ENCODE peak calls at places on chromosomes 16 and 17, in six cellular contexts. L, C, H, J, O and Z are unnamed samples.

GRCh38 chr17:72143245-72143644 is 22.4 kb downstream of the SOX9 start:
- DNase-seq in O (no peak), L (no peak), C (no peak), H (no peak), J (no peak), Z (peak; percentile 84)

GRCh38 chr17:77352996-77353395 is 212.2 kb downstream of the SEC14L1 start:
- DNase-seq in J (no peak), H (no peak), L (no peak), O (no peak), C (no peak), Z (no peak)

GRCh38 chr17:78677303-78678219 is 100.4 kb upstream of the DNAH17 start:
- DNase-seq in C (no peak), H (no peak), L (no peak), J (no peak), O (no peak), Z (no peak)

GRCh38 chr17:63193827-63194226 is 227.8 kb downstream of the TANC2 start:
- DNase-seq in H (no peak), J (no peak), L (no peak), C (no peak), O (no peak), Z (no peak)

GRCh38 chr17:2292100-2292499 is 11.5 kb downstream of the SMG6 start:
- DNase-seq in H (no peak), L (no peak), O (no peak), J (no peak), C (no peak), Z (no peak)

GRCh38 chr16:13148836-13149235 is 247.4 kb downstream of the SHISA9 start:
- DNase-seq in O (no peak), L (no peak), C (no peak), J (no peak), H (no peak), Z (peak; percentile 77)

GRCh38 chr17:46035112-46035818 is 36.2 kb downstream of the STH start:
- DNase-seq in C (no peak), L (no peak), O (peak; percentile 33), H (no peak), J (no peak), Z (no peak)

GRCh38 chr17:63399856-63400255 is 46.2 kb downstream of the CYB561 start:
- DNase-seq in J (peak; percentile 89), H (no peak), L (no peak), C (no peak), O (no peak), Z (no peak)

GRCh38 chr17:76026714-76027158 is 370 bp downstream of the EVPL start:
- DNase-seq in C (no peak), L (no peak), H (no peak), O (no peak), J (no peak), Z (no peak)

GRCh38 chr17:64146418-64147109 is 16.6 kb upstream of the ERN1 start:
- DNase-seq in H (no peak), O (peak; percentile 29), C (peak; percentile 20), L (peak; percentile 62), J (peak; percentile 74), Z (peak; percentile 51)

GRCh38 chr17:50187403-50187735 is 14.1 kb downstream of the COL1A1 start:
- DNase-seq in J (no peak), C (no peak), H (no peak), L (no peak), O (no peak), Z (no peak)

GRCh38 chr16:88627531-88628411 is 10.6 kb upstream of the IL17C start:
- DNase-seq in L (no peak), C (no peak), J (no peak), O (no peak), H (no peak), Z (no peak)

GRCh38 chr17:54972406-54973138 is 4.0 kb downstream of the STXBP4 start:
- DNase-seq in J (no peak), O (no peak), L (no peak), C (no peak), H (no peak), Z (no peak)

GRCh38 chr16:19093631-19094541 is 19.9 kb upstream of the ITPRIPL2 start:
- DNase-seq in H (no peak), C (no peak), L (no peak), O (no peak), J (no peak), Z (no peak)

GRCh38 chr17:60080545-60080944 is 1.8 kb upstream of the HEATR6 start:
- DNase-seq in C (no peak), L (no peak), O (no peak), J (no peak), H (no peak), Z (no peak)

GRCh38 chr17:15919466-15919865 is 25.5 kb upstream of the ADORA2B start:
- DNase-seq in O (no peak), L (no peak), C (no peak), J (no peak), H (no peak), Z (no peak)

GRCh38 chr16:58730724-58731370 is 3.3 kb downstream of the GOT2 start:
- DNase-seq in J (no peak), H (no peak), C (no peak), L (no peak), O (no peak), Z (no peak)

GRCh38 chr16:68704232-68704867 is 32.7 kb upstream of the CDH1 start:
- DNase-seq in L (peak; percentile 78), H (no peak), J (peak; percentile 63), O (peak; percentile 93), C (peak; percentile 67), Z (peak; percentile 73)

GRCh38 chr17:41406205-41406604 is 8.8 kb upstream of the KRT31 start:
- DNase-seq in H (no peak), O (peak; percentile 47), C (no peak), L (no peak), J (no peak), Z (no peak)